ENCODE peak calls at places on chromosomes 3 and 15, in six cellular contexts. One of them, this sample, is unnamed. For H3K4me1, the result is how much of the 10 kb centered on the place peaks cover.

GRCh38 chr3:141286856-141287255 is 55.2 kb downstream of the PXYLP1 start:
- DNase-seq in heart right ventricle: no peak
- DNase-seq in PC-3: no peak
- DNase-seq in K562: no peak
- DNase-seq in upper lobe of right lung: no peak
- DNase-seq in Panc1: no peak
- DNase-seq in this sample: no peak

GRCh38 chr3:112393360-112393728 is 60.4 kb downstream of the CD200 start:
- DNase-seq in K562: no peak
- DNase-seq in PC-3: no peak
- DNase-seq in upper lobe of right lung: no peak
- DNase-seq in heart right ventricle: no peak
- DNase-seq in Panc1: no peak
- DNase-seq in this sample: no peak

GRCh38 chr15:42016971-42017370 is 3.9 kb downstream of the PLA2G4E start:
- DNase-seq in Panc1: no peak
- DNase-seq in heart right ventricle: no peak
- DNase-seq in K562: no peak
- DNase-seq in PC-3: no peak
- DNase-seq in upper lobe of right lung: peak
- DNase-seq in this sample: no peak

GRCh38 chr3:141663993-141664392 is 74.1 kb upstream of the RNF7 start:
- DNase-seq in upper lobe of right lung: peak
- DNase-seq in heart right ventricle: peak
- DNase-seq in K562: no peak
- DNase-seq in Panc1: no peak
- DNase-seq in PC-3: no peak
- DNase-seq in this sample: no peak

GRCh38 chr3:177210744-177211502 is 13.6 kb upstream of the TBL1XR1 start:
- DNase-seq in Panc1: no peak
- DNase-seq in PC-3: no peak
- DNase-seq in upper lobe of right lung: no peak
- DNase-seq in heart right ventricle: no peak
- DNase-seq in K562: no peak
- DNase-seq in this sample: no peak

GRCh38 chr15:83653639-83654378 is at the start of gene ADAMTSL3:
- DNase-seq in PC-3: peak
- DNase-seq in upper lobe of right lung: peak
- DNase-seq in Panc1: no peak
- DNase-seq in heart right ventricle: peak
- DNase-seq in K562: no peak
- DNase-seq in this sample: no peak

GRCh38 chr3:58217209-58217811 is 6.5 kb upstream of the DNASE1L3 start:
- DNase-seq in upper lobe of right lung: peak
- DNase-seq in heart right ventricle: peak
- DNase-seq in PC-3: peak
- DNase-seq in Panc1: peak
- DNase-seq in K562: peak
- DNase-seq in this sample: peak

GRCh38 chr3:33229066-33229465 is 10.5 kb upstream of the SUSD5 start:
- DNase-seq in heart right ventricle: no peak
- DNase-seq in upper lobe of right lung: no peak
- DNase-seq in Panc1: no peak
- DNase-seq in K562: peak
- DNase-seq in PC-3: no peak
- DNase-seq in this sample: no peak

GRCh38 chr3:78086150-78086549 is 1046.3 kb downstream of the ROBO2 start:
- DNase-seq in Panc1: no peak
- DNase-seq in heart right ventricle: no peak
- DNase-seq in PC-3: peak
- DNase-seq in K562: no peak
- DNase-seq in upper lobe of right lung: no peak
- DNase-seq in this sample: no peak

GRCh38 chr3:166731701-166732100 is 648.4 kb downstream of the ZBBX start:
- DNase-seq in Panc1: no peak
- DNase-seq in heart right ventricle: no peak
- DNase-seq in K562: no peak
- DNase-seq in PC-3: no peak
- DNase-seq in upper lobe of right lung: no peak
- DNase-seq in this sample: no peak

GRCh38 chr15:98648654-98649537 is 557 bp downstream of the IGF1R start:
- DNase-seq in K562: peak
- DNase-seq in PC-3: peak
- DNase-seq in upper lobe of right lung: peak
- DNase-seq in Panc1: no peak
- DNase-seq in heart right ventricle: peak
- DNase-seq in this sample: peak

GRCh38 chr3:39166932-39167532 is 13.6 kb upstream of the CSRNP1 start:
- DNase-seq in PC-3: peak
- DNase-seq in upper lobe of right lung: no peak
- DNase-seq in heart right ventricle: no peak
- DNase-seq in K562: no peak
- DNase-seq in Panc1: no peak
- DNase-seq in this sample: no peak

GRCh38 chr3:100319951-100320350 is 14.6 kb upstream of the NIT2 start:
- DNase-seq in heart right ventricle: no peak
- DNase-seq in PC-3: no peak
- DNase-seq in K562: no peak
- DNase-seq in Panc1: no peak
- DNase-seq in upper lobe of right lung: no peak
- DNase-seq in this sample: no peak

GRCh38 chr15:98872777-98873176 is 134.8 kb downstream of the PGPEP1L start:
- DNase-seq in heart right ventricle: no peak
- DNase-seq in Panc1: no peak
- DNase-seq in upper lobe of right lung: no peak
- DNase-seq in K562: no peak
- DNase-seq in PC-3: peak
- DNase-seq in this sample: no peak

GRCh38 chr15:63350178-63350621 is 31.4 kb downstream of the CA12 start:
- DNase-seq in Panc1: no peak
- DNase-seq in upper lobe of right lung: no peak
- DNase-seq in PC-3: no peak
- DNase-seq in heart right ventricle: peak
- DNase-seq in K562: no peak
- DNase-seq in this sample: no peak

GRCh38 chr3:197019535-197019934 is 10.1 kb downstream of the MELTF start:
- DNase-seq in heart right ventricle: no peak
- DNase-seq in upper lobe of right lung: no peak
- DNase-seq in PC-3: no peak
- DNase-seq in Panc1: no peak
- DNase-seq in K562: no peak
- DNase-seq in this sample: no peak

GRCh38 chr3:32239638-32240550 is 1.4 kb downstream of the CMTM8 start:
- DNase-seq in PC-3: peak
- DNase-seq in upper lobe of right lung: no peak
- DNase-seq in heart right ventricle: no peak
- DNase-seq in Panc1: no peak
- DNase-seq in K562: peak
- DNase-seq in this sample: peak

GRCh38 chr3:49681232-49681522 is 7.0 kb downstream of the APEH start:
- DNase-seq in upper lobe of right lung: no peak
- DNase-seq in Panc1: no peak
- DNase-seq in K562: no peak
- DNase-seq in heart right ventricle: no peak
- DNase-seq in PC-3: no peak
- DNase-seq in this sample: no peak

GRCh38 chr15:51051776-51052175 is 42.9 kb downstream of the TNFAIP8L3 start:
- DNase-seq in heart right ventricle: peak
- DNase-seq in upper lobe of right lung: peak
- DNase-seq in K562: no peak
- DNase-seq in PC-3: no peak
- DNase-seq in Panc1: no peak
- DNase-seq in this sample: no peak

GRCh38 chr3:101913173-101913572 is 63.9 kb downstream of the NFKBIZ start:
- DNase-seq in heart right ventricle: no peak
- DNase-seq in PC-3: peak
- DNase-seq in upper lobe of right lung: no peak
- DNase-seq in Panc1: no peak
- DNase-seq in K562: no peak
- DNase-seq in this sample: no peak

GRCh38 chr3:144085964-144086363 is 114.3 kb downstream of the DIPK2A start:
- DNase-seq in upper lobe of right lung: no peak
- DNase-seq in heart right ventricle: no peak
- DNase-seq in K562: peak
- DNase-seq in PC-3: peak
- DNase-seq in Panc1: no peak
- DNase-seq in this sample: no peak

GRCh38 chr3:10674593-10674992 is 141.4 kb upstream of the SLC6A11 start:
- DNase-seq in heart right ventricle: no peak
- DNase-seq in K562: no peak
- DNase-seq in Panc1: no peak
- DNase-seq in PC-3: no peak
- DNase-seq in upper lobe of right lung: no peak
- DNase-seq in this sample: no peak

GRCh38 chr15:63663906-63664305 is 66.7 kb downstream of the FBXL22 start:
- DNase-seq in K562: no peak
- DNase-seq in upper lobe of right lung: no peak
- DNase-seq in Panc1: no peak
- DNase-seq in PC-3: no peak
- DNase-seq in heart right ventricle: no peak
- DNase-seq in this sample: no peak

GRCh38 chr3:13013151-13013561 is 60.1 kb downstream of the IQSEC1 start:
- DNase-seq in PC-3: no peak
- DNase-seq in Panc1: no peak
- DNase-seq in upper lobe of right lung: no peak
- DNase-seq in heart right ventricle: no peak
- DNase-seq in K562: peak
- DNase-seq in this sample: no peak

GRCh38 chr15:101091080-101092017 is 160.5 kb downstream of the CHSY1 start:
- DNase-seq in Panc1: no peak
- DNase-seq in PC-3: no peak
- DNase-seq in K562: no peak
- DNase-seq in heart right ventricle: peak
- DNase-seq in upper lobe of right lung: no peak
- DNase-seq in this sample: no peak

GRCh38 chr3:66582721-66583141 is 81.9 kb upstream of the LRIG1 start:
- DNase-seq in heart right ventricle: no peak
- DNase-seq in K562: no peak
- DNase-seq in upper lobe of right lung: no peak
- DNase-seq in PC-3: no peak
- DNase-seq in Panc1: no peak
- DNase-seq in this sample: peak

GRCh38 chr3:122977645-122978466 is 49.7 kb downstream of the SEMA5B start:
- DNase-seq in PC-3: peak
- DNase-seq in heart right ventricle: peak
- DNase-seq in Panc1: no peak
- DNase-seq in upper lobe of right lung: peak
- DNase-seq in K562: no peak
- DNase-seq in this sample: no peak

GRCh38 chr3:20250786-20251185 is 64.8 kb upstream of the SGO1 start:
- DNase-seq in K562: no peak
- DNase-seq in Panc1: no peak
- DNase-seq in PC-3: no peak
- DNase-seq in upper lobe of right lung: no peak
- DNase-seq in heart right ventricle: no peak
- DNase-seq in this sample: no peak

DNA sequence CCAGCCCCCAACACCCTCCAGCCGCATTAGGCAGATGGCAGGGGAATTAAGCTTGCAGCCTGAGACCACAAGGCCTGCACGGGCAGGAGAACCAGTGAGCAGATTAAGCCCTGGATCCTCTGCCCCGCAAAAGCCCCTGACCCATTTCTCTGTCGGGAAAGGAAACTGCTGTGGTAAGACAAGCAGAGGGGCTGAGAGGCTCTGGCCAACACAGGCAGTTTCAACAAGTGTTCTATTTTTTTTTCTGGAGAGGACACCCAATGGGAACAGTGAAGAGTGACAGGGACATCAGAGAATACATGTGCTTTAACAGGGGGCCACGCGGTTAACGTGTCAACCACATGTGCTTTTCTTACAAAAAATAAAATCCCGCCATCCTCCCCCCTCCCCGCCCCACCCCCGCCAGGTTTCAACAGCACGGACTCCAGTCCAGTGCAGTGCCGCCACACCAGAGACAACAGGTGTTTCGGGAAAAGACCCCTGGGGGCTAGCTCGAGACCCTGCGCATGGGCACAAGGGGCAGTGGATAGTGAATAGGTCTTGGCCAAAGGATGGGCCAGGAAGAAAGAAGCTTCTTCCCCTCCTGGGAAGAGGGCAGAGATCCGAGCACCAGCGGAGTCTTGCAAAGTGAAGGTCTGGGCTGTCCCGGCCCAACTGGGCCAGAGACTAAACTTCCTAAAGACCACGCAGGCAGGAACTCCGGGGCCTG is 809 bp downstream of the FYCO1 start:
- DNase-seq in heart right ventricle: peak
- DNase-seq in PC-3: peak
- DNase-seq in Panc1: no peak
- DNase-seq in upper lobe of right lung: no peak
- DNase-seq in K562: peak
- DNase-seq in this sample: peak
- H3K4me1 ChIP-seq in heart right ventricle: half or more
- H3K4me1 ChIP-seq in PC-3: under half
- H3K4me1 ChIP-seq in Panc1: under half
- H3K4me1 ChIP-seq in upper lobe of right lung: under half
- H3K4me1 ChIP-seq in K562: under half
- H3K4me1 ChIP-seq in this sample: under half

GRCh38 chr15:78533331-78533730 is 6.9 kb upstream of the PSMA4 start:
- DNase-seq in heart right ventricle: no peak
- DNase-seq in Panc1: no peak
- DNase-seq in K562: no peak
- DNase-seq in upper lobe of right lung: no peak
- DNase-seq in PC-3: no peak
- DNase-seq in this sample: no peak
- TF ChIP-seq CTCF in heart right ventricle: no peak
- TF ChIP-seq CTCF in Panc1: no peak
- TF ChIP-seq CTCF in K562: no peak
- TF ChIP-seq CTCF in upper lobe of right lung: no peak
- TF ChIP-seq CTCF in PC-3: no peak
- TF ChIP-seq CTCF in this sample: no peak

DNA sequence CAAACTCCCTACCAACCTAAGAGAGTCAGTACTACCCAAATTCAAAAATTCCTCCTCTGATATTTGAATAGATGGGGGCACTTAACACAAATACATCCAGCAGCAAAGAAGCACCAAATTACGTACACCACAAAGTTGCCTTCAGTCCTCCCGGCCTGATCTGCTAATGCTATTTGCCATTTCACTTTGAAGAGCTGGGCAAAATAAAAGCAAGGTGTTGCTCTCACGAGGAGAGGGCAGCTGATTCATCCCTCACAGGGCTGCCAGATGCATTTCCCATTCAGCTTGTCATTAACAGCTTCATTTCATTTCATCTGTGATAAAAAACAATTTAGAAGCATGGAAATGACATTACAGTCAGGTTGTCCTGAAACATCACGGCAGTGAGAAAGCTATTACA is 283.4 kb upstream of the VEPH1 start:
- DNase-seq in K562: no peak
- DNase-seq in upper lobe of right lung: no peak
- DNase-seq in heart right ventricle: no peak
- DNase-seq in PC-3: peak
- DNase-seq in Panc1: no peak
- DNase-seq in this sample: no peak
- H3K4me3 ChIP-seq in K562: no peak
- H3K4me3 ChIP-seq in upper lobe of right lung: no peak
- H3K4me3 ChIP-seq in heart right ventricle: no peak
- H3K4me3 ChIP-seq in PC-3: peak
- H3K4me3 ChIP-seq in Panc1: no peak
- H3K4me3 ChIP-seq in this sample: no peak

DNA sequence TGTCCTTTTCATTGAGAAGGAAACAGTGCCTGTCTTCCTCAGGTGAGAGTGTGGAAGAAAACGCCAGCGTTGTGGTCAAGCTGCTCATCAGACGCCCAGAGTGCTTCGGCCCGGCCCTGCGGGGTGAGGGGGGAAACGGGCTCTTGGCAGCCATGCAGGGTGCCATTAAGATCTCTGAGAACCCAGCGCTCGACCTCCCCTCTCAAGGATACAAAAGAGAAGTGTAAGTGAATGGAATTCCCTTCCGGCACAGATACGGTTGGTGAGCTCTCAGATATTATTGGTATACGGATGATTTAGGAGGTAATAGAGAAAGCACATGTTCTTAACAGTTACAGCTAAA is 245.7 kb upstream of the CHRM5 start:
- DNase-seq in K562: no peak
- DNase-seq in heart right ventricle: no peak
- DNase-seq in Panc1: no peak
- DNase-seq in upper lobe of right lung: no peak
- DNase-seq in PC-3: no peak
- DNase-seq in this sample: no peak
- H3K4me1 ChIP-seq in K562: under half
- H3K4me1 ChIP-seq in heart right ventricle: under half
- H3K4me1 ChIP-seq in Panc1: under half
- H3K4me1 ChIP-seq in upper lobe of right lung: under half
- H3K4me1 ChIP-seq in PC-3: under half
- H3K4me1 ChIP-seq in this sample: under half